ENCODE peak calls at places on chromosomes 5 and 9, in seven cellular contexts. J is kidney, S is mesenchymal stem cell, G is fibroblast of lung, F is GM23248, U is trophoblast cell, K is neural progenitor cell. T is an unnamed sample.

GRCh38 chr5:41754857-41755256 is 115.4 kb downstream of the OXCT1 start:
- DNase-seq in S (no peak), G (no peak), K (no peak), U (peak), J (no peak), F (no peak), T (no peak)

GRCh38 chr9:126334626-126335621 is 8.3 kb downstream of the MVB12B start:
- DNase-seq in J (no peak), K (no peak), F (no peak), U (peak), G (peak), S (no peak), T (no peak)

GRCh38 chr9:91777437-91777836 is 172.6 kb downstream of the ROR2 start:
- DNase-seq in S (peak), K (no peak), U (no peak), G (peak), F (peak), J (no peak), T (no peak)

GRCh38 chr9:126386814-126387213 is 60.2 kb downstream of the MVB12B start:
- DNase-seq in K (no peak), J (no peak), F (no peak), G (no peak), U (no peak), S (no peak), T (no peak)

GRCh38 chr5:126139773-126140172 is 283.4 kb upstream of the GRAMD2B start:
- DNase-seq in F (peak), J (no peak), S (peak), K (no peak), U (peak), G (peak), T (no peak)

GRCh38 chr5:16179936-16180788 is 571 bp upstream of the MARCHF11 start:
- DNase-seq in G (no peak), J (peak), F (no peak), S (no peak), K (peak), U (no peak), T (no peak)

GRCh38 chr5:150604894-150605440 is 35.5 kb upstream of the SYNPO start:
- DNase-seq in U (no peak), G (no peak), K (no peak), F (no peak), J (peak), S (no peak), T (no peak)

GRCh38 chr9:128115187-128116103 is 12.1 kb downstream of the PTGES2 start:
- DNase-seq in S (no peak), J (peak), K (no peak), F (no peak), G (no peak), U (peak), T (no peak)

GRCh38 chr9:20361656-20362570 is 260.4 kb downstream of the MLLT3 start:
- DNase-seq in K (no peak), J (no peak), S (no peak), U (no peak), G (no peak), F (no peak), T (no peak)

GRCh38 chr9:86324308-86324707 is 29.9 kb downstream of the TUT7 start:
- DNase-seq in J (no peak), U (no peak), K (no peak), F (peak), S (no peak), G (peak), T (no peak)

GRCh38 chr5:38323645-38324295 is 65.4 kb downstream of the EGFLAM start:
- DNase-seq in K (no peak), F (peak), S (peak), G (peak), U (peak), J (no peak), T (no peak)

GRCh38 chr5:126615286-126615685 is 14.5 kb downstream of the PHAX start:
- DNase-seq in S (no peak), K (no peak), J (no peak), G (no peak), F (no peak), U (no peak), T (no peak)

GRCh38 chr5:16618138-16618897 is 1.5 kb upstream of the RETREG1 start:
- DNase-seq in G (no peak), U (no peak), F (no peak), K (peak), S (no peak), J (no peak), T (no peak)

GRCh38 chr5:132687995-132688394 is 14.2 kb downstream of the IL4 start:
- DNase-seq in U (no peak), J (no peak), F (no peak), G (no peak), K (no peak), S (no peak), T (peak)

GRCh38 chr9:93205896-93206575 is 22.1 kb downstream of the WNK2 start:
- DNase-seq in F (no peak), J (peak), U (no peak), S (no peak), K (no peak), G (no peak), T (no peak)

GRCh38 chr5:153807796-153808195 is 230.9 kb downstream of the FAM114A2 start:
- DNase-seq in G (no peak), K (peak), S (no peak), F (no peak), U (no peak), J (no peak), T (no peak)

GRCh38 chr9:5708414-5708813 is 79.5 kb downstream of the RIC1 start:
- DNase-seq in K (no peak), F (peak), G (no peak), U (no peak), J (no peak), S (peak), T (no peak)

GRCh38 chr5:167578977-167579700 is 712.3 kb upstream of the WWC1 start:
- DNase-seq in K (no peak), J (no peak), F (peak), U (no peak), S (no peak), G (peak), T (no peak)

GRCh38 chr9:113577525-113578261 is 114.2 kb downstream of the RGS3 start:
- DNase-seq in J (peak), U (no peak), F (peak), S (peak), K (no peak), G (peak), T (no peak)

GRCh38 chr5:24142346-24142745 is 502.4 kb downstream of the CDH10 start:
- DNase-seq in F (no peak), U (no peak), K (no peak), S (no peak), G (no peak), J (no peak), T (no peak)

GRCh38 chr9:93517331-93517730 is 59.1 kb upstream of the PHF2 start:
- DNase-seq in S (no peak), U (no peak), J (no peak), F (peak), K (no peak), G (peak), T (no peak)

GRCh38 chr5:134649163-134649916 is 755 bp downstream of the SEC24A start:
- DNase-seq in U (peak), K (no peak), S (peak), J (peak), F (peak), G (no peak), T (peak)

GRCh38 chr9:127987103-127987614 is 6.4 kb upstream of the EEIG1 start:
- DNase-seq in K (no peak), S (no peak), J (peak), U (no peak), F (peak), G (peak), T (no peak)

GRCh38 chr5:111129938-111130337 is 37.8 kb downstream of the WDR36 start:
- DNase-seq in S (no peak), F (peak), U (peak), K (no peak), G (peak), J (no peak), T (no peak)

GRCh38 chr9:112012026-112012902 is 115.7 kb downstream of the UGCG start:
- DNase-seq in S (peak), K (no peak), U (peak), G (peak), F (peak), J (no peak), T (no peak)

GRCh38 chr9:81595887-81596558 is 93.3 kb downstream of the TLE1 start:
- DNase-seq in F (no peak), S (no peak), K (peak), J (no peak), G (no peak), U (no peak), T (no peak)

GRCh38 chr9:38687389-38687842 is 32.5 kb downstream of the FAM240B start:
- DNase-seq in S (peak), G (peak), K (no peak), F (no peak), U (peak), J (peak), T (no peak)

GRCh38 chr9:26260238-26260637 is 582.0 kb upstream of the TUSC1 start:
- DNase-seq in U (peak), G (peak), J (no peak), F (peak), S (peak), K (no peak), T (no peak)

GRCh38 chr5:67192719-67193464 is 3.7 kb downstream of the CD180 start:
- DNase-seq in U (peak), J (no peak), K (no peak), G (peak), F (no peak), S (no peak), T (no peak)

GRCh38 chr5:96149546-96149945 is 187.9 kb upstream of the ELL2 start:
- DNase-seq in J (no peak), K (no peak), U (peak), S (peak), G (peak), F (peak), T (no peak)

GRCh38 chr9:88736136-88736637 is 201.2 kb downstream of the NXNL2 start:
- DNase-seq in U (no peak), G (no peak), J (peak), K (no peak), S (no peak), F (no peak), T (no peak)

GRCh38 chr5:7754997-7755596 is 95.8 kb downstream of the CFAP90 start:
- DNase-seq in F (peak), S (no peak), K (peak), G (peak), U (peak), J (no peak), T (peak)

GRCh38 chr5:120803282-120803681 is 339.2 kb downstream of the PRR16 start:
- DNase-seq in F (peak), G (peak), U (peak), K (no peak), S (peak), J (no peak), T (no peak)

GRCh38 chr5:176817369-176817841 is 7.0 kb downstream of the UNC5A start:
- DNase-seq in S (no peak), U (no peak), K (peak), J (no peak), G (no peak), F (no peak), T (no peak)

GRCh38 chr9:83707518-83707767 is 315 bp downstream of the UBQLN1 start:
- DNase-seq in S (peak), G (peak), F (peak), J (no peak), U (peak), K (no peak), T (no peak)

GRCh38 chr5:55533806-55534435 is 843 bp downstream of the PLPP1 start:
- DNase-seq in G (peak), K (peak), J (no peak), U (peak), S (peak), F (peak), T (peak)

GRCh38 chr5:150931368-150931965 is 26.7 kb upstream of the ZNF300 start:
- DNase-seq in S (peak), F (no peak), U (peak), J (no peak), K (no peak), G (no peak), T (no peak)

GRCh38 chr9:134774991-134775540 is 105.5 kb upstream of the FCN2 start:
- DNase-seq in K (no peak), G (no peak), U (peak), S (no peak), F (no peak), J (no peak), T (no peak)
- H3K27ac ChIP-seq in K (no peak), G (peak), U (peak), S (peak), F (peak), J (no peak), T (no peak)

GRCh38 chr9:115556432-115556831 is 438.5 kb upstream of the TNC start:
- DNase-seq in U (no peak), G (no peak), S (no peak), J (no peak), F (no peak), K (no peak), T (no peak)
- H3K9ac ChIP-seq in U (no peak), G (no peak), S (no peak), J (no peak), F (no peak), K (no peak), T (no peak)

GRCh38 chr9:108780949-108781734 is 74.6 kb downstream of the ACTL7B start:
- DNase-seq in F (peak), J (no peak), S (no peak), K (no peak), G (no peak), U (no peak), T (no peak)

GRCh38 chr9:108784998-108785397 is 70.8 kb downstream of the ACTL7B start:
- DNase-seq in K (no peak), G (peak), F (peak), S (peak), U (no peak), J (no peak), T (no peak)

GRCh38 chr9:108786322-108786721 is 69.5 kb downstream of the ACTL7B start:
- DNase-seq in J (no peak), G (no peak), F (peak), S (no peak), K (no peak), U (no peak), T (no peak)

GRCh38 chr9:108784128-108784490 is 71.7 kb downstream of the ACTL7B start:
- DNase-seq in G (peak), S (no peak), K (no peak), J (no peak), U (no peak), F (no peak), T (no peak)

DNA sequence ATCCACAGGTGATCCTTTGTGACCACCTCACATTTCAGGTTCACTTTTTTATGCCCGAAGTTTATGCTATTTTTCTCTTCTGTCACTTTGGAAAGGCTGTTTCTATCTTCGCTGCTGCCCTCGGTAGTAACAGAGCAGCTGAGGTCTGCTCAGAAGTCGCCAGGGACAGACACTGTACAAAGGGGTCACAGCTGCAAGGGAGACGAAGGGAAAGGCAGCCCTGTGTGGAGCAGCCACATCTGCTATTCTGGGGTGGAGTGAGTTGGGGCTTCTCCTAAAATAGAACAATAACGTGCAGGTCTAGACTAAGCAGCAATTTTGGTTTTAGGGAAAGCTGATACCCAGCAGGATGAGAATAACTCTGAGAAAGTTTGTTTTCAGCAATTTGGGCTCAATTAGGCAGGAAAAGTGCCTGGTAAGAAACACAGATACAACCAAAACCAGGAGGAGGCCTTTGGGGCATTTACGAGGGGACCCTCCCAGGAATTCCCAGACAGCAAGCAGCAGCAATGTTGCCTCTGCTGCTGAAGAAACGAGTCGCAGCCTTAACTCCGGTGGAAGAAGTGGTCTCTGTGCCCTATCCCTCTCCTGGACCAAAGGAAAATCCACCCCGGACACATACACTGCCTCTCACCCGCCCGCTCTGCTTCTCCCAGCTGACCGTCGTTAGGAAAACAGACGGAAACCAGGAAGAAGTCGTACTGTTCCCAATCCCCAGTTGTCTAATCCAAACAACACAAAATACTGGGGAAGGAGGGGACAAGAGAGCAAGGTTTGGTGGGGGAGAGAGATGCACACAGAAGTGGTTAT is 72.3 kb downstream of the ACTL7B start:
- DNase-seq in J (no peak), K (no peak), S (no peak), U (no peak), F (no peak), G (no peak), T (no peak)
- H3K27ac ChIP-seq in J (no peak), K (peak), S (no peak), U (peak), F (no peak), G (no peak), T (no peak)

GRCh38 chr9:136191549-136192286 is 13.2 kb downstream of the LHX3 start:
- DNase-seq in U (no peak), G (no peak), F (no peak), K (no peak), S (no peak), J (no peak), T (no peak)
- H3K9ac ChIP-seq in U (no peak), G (no peak), F (no peak), K (no peak), S (no peak), J (no peak), T (no peak)

DNA sequence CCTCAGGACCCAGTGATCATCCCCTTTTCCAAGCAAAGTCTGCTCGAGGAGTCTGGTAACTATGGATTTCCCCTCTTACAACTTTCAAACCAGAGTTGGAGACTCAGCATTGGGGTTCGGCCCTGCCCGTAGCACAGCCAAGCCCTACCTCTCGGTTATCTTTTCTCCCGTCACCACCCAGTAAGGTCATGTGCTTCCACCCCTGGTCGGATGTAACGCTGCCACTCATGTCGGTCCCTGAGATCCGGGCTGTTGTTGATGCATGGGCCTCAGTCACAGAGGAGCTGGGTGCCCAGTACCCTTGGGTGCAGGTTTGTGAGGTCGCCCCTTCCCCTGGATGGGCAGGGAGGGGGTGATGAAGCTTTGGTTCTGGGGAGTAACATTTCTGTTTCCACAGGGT is 1.2 kb downstream of the GALT start:
- DNase-seq in U (no peak), G (no peak), J (no peak), F (no peak), K (no peak), S (no peak), T (no peak)
- H3K27ac ChIP-seq in U (no peak), G (no peak), J (no peak), F (no peak), K (no peak), S (no peak), T (peak)